ENCODE peak calls at places on chromosomes 5 and 9, in six cellular contexts. K is A549, F is upper lobe of left lung, G is GM12878, C is HepG2, J is K562. T is an unnamed sample.

GRCh38 chr5:40385544-40385943 is 294.2 kb upstream of the PTGER4 start:
- ATAC-seq in K (peak), F (peak), G (no peak), C (no peak), J (no peak), T (no peak)

GRCh38 chr5:148972958-148973357 is 89.9 kb downstream of the SH3TC2 start:
- ATAC-seq in K (peak), F (peak), G (no peak), C (no peak), J (no peak), T (peak)

GRCh38 chr9:104860280-104860679 is 67.7 kb downstream of the ABCA1 start:
- ATAC-seq in K (no peak), F (no peak), G (peak), C (no peak), J (no peak), T (no peak)

GRCh38 chr9:80650964-80651555 is 1038.3 kb downstream of the TLE1 start:
- ATAC-seq in K (no peak), F (peak), G (no peak), C (no peak), J (no peak), T (peak)

GRCh38 chr9:104073770-104074133 is 20.4 kb upstream of the SMC2 start:
- ATAC-seq in K (no peak), F (peak), G (no peak), C (no peak), J (no peak), T (no peak)

GRCh38 chr9:104905153-104905901 is 22.6 kb downstream of the ABCA1 start:
- ATAC-seq in K (no peak), F (no peak), G (no peak), C (peak), J (no peak), T (no peak)

GRCh38 chr5:51476456-51476855 is 93.2 kb downstream of the ISL1 start:
- ATAC-seq in K (no peak), F (no peak), G (no peak), C (no peak), J (no peak), T (no peak)

GRCh38 chr9:97419315-97419867 is 7.5 kb downstream of the TDRD7 start:
- ATAC-seq in K (peak), F (no peak), G (no peak), C (peak), J (no peak), T (peak)

GRCh38 chr9:2663886-2664674 is 42.5 kb downstream of the VLDLR start:
- ATAC-seq in K (no peak), F (no peak), G (no peak), C (no peak), J (no peak), T (no peak)

GRCh38 chr5:120599576-120599975 is 135.5 kb downstream of the PRR16 start:
- ATAC-seq in K (no peak), F (no peak), G (no peak), C (no peak), J (peak), T (no peak)

GRCh38 chr5:78561261-78561660 is 87.3 kb downstream of the LHFPL2 start:
- ATAC-seq in K (no peak), F (no peak), G (no peak), C (no peak), J (no peak), T (no peak)

GRCh38 chr5:133365738-133366137 is 246.6 kb downstream of the FSTL4 start:
- ATAC-seq in K (no peak), F (no peak), G (no peak), C (no peak), J (no peak), T (no peak)

GRCh38 chr5:69001605-69002004 is 92.2 kb upstream of the SLC30A5 start:
- ATAC-seq in K (peak), F (no peak), G (no peak), C (no peak), J (no peak), T (no peak)

GRCh38 chr5:145697251-145698016 is 137.7 kb downstream of the PRELID2 start:
- ATAC-seq in K (peak), F (no peak), G (peak), C (peak), J (peak), T (no peak)

GRCh38 chr9:99732715-99733114 is 89.0 kb upstream of the NR4A3 start:
- ATAC-seq in K (no peak), F (no peak), G (no peak), C (no peak), J (no peak), T (peak)

GRCh38 chr5:115978779-115979178 is 16.5 kb downstream of the LVRN start:
- ATAC-seq in K (no peak), F (no peak), G (no peak), C (no peak), J (peak), T (peak)

DNA sequence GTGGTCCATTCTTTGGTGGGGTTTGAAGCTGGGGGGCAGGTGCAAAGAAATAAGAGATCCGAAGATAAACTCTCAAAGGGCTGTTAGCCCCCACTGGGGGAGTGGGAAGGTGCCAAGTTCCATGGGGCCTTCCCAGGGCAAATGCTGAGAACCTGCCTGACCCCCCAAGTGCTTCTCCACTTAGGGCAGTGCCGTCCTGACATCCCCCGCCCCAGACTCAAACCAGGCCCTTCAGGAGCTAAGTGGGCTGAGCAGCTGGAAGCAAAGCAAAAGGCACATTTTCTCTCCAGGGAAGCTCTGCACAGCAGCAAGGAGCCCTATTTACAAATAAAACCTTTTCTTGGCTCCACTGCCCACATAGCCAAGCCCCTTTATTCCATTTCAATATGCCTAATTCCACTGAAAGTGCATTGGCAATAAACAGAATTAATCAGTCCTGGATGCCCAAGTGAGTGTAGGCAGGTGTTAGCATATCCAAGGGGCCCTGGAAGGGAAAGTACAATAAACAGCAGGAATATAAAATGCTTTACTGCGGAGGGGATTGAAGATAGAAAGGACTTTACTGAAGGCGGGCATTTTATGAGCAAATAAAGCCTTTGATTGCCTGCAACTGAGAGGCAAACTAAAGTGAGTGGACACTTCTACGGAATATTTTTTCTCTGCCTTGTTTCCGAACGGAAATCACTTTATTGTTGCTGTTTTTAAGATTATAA is 44.6 kb downstream of the WHRN start:
- ATAC-seq in K (no peak), F (no peak), G (no peak), C (no peak), J (no peak), T (no peak)
- TF ChIP-seq EP300 in K (no peak), F (no peak), G (no peak), C (no peak), J (no peak), T (no peak)

GRCh38 chr9:130962418-130963316 is 23.6 kb upstream of the FIBCD1 start:
- ATAC-seq in K (peak), F (no peak), G (no peak), C (no peak), J (peak), T (peak)

GRCh38 chr9:130957451-130958203 is 18.6 kb upstream of the FIBCD1 start:
- ATAC-seq in K (no peak), F (no peak), G (no peak), C (no peak), J (no peak), T (no peak)

GRCh38 chr9:130960522-130961378 is 21.7 kb upstream of the FIBCD1 start:
- ATAC-seq in K (no peak), F (no peak), G (no peak), C (no peak), J (no peak), T (no peak)

GRCh38 chr9:130961511-130962300 is 22.7 kb upstream of the FIBCD1 start:
- ATAC-seq in K (peak), F (no peak), G (no peak), C (no peak), J (peak), T (no peak)

DNA sequence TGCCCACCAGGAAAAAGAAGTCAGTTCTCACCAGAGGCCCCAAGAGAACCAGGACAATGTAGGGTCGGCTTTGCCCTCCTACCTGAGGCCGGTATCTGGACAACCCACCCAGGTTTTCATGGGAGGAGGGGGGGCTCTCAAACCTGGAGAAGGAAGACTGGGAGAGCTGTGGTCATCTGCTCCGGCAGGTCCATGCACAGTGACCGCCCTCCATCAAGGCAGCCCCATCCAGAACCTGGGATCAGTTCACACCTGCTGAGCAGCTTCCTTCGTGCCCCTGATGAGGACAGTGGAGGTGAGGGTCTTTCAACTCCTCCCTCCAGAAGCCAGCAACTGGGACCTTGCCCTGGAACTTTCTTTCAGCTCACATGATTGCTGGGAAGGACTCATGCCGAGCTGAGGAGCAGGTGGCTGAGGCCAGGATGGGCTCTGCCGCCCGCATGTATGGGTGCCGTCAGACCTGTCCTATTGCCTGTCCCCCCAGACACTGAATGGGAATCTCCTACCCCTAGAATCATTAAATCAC is 20.8 kb upstream of the FIBCD1 start:
- ATAC-seq in K (no peak), F (no peak), G (no peak), C (no peak), J (no peak), T (no peak)
- TF ChIP-seq EP300 in K (no peak), F (no peak), G (no peak), C (no peak), J (no peak), T (no peak)

GRCh38 chr9:72478993-72479392 is 42.4 kb upstream of the TMC1 start:
- ATAC-seq in K (no peak), F (no peak), G (no peak), C (no peak), J (no peak), T (no peak)

GRCh38 chr9:72474676-72475075 is 46.7 kb upstream of the TMC1 start:
- ATAC-seq in K (no peak), F (no peak), G (no peak), C (no peak), J (no peak), T (no peak)

GRCh38 chr9:72476100-72476499 is 45.3 kb upstream of the TMC1 start:
- ATAC-seq in K (no peak), F (no peak), G (no peak), C (no peak), J (no peak), T (no peak)

GRCh38 chr9:72477862-72478564 is 43.4 kb upstream of the TMC1 start:
- ATAC-seq in K (peak), F (peak), G (no peak), C (peak), J (peak), T (no peak)

DNA sequence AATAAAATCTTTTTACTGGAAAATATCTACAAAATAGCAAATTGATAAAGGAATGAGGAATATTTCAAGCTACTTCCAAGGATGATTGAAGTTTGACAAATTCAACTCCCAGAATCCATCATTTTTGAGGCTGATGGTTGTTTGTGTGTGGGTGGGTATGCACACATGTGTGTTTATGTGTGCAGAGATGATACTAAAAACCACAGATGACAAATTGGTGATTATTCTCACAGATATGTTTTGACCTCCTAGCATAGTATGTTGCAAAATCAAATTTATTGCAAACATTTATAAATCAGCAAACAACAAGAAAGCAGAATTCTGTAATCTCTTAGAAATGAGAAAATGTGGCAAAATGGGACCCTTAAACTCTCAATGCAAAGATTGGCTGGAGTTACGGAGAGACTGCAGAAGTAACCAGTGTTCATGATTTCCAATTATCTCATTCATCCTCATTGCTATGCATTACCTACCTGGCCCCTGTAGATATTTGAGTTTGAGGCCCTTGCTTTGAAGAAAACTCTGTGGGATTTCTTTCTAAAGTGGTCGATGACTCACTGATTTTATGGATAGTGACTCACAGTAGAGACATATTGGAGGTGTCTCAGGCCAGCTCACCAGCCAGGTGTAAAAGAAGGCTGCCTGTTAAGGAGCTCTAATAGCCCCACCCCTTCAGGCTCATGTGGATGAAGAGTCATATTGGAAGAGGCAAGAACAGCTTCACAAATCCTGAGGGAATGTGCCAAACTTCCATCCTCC is 44.6 kb upstream of the TMC1 start:
- ATAC-seq in K (peak), F (peak), G (peak), C (no peak), J (peak), T (no peak)
- TF ChIP-seq EP300 in K (peak), F (no peak), G (no peak), C (peak), J (no peak), T (no peak)

DNA sequence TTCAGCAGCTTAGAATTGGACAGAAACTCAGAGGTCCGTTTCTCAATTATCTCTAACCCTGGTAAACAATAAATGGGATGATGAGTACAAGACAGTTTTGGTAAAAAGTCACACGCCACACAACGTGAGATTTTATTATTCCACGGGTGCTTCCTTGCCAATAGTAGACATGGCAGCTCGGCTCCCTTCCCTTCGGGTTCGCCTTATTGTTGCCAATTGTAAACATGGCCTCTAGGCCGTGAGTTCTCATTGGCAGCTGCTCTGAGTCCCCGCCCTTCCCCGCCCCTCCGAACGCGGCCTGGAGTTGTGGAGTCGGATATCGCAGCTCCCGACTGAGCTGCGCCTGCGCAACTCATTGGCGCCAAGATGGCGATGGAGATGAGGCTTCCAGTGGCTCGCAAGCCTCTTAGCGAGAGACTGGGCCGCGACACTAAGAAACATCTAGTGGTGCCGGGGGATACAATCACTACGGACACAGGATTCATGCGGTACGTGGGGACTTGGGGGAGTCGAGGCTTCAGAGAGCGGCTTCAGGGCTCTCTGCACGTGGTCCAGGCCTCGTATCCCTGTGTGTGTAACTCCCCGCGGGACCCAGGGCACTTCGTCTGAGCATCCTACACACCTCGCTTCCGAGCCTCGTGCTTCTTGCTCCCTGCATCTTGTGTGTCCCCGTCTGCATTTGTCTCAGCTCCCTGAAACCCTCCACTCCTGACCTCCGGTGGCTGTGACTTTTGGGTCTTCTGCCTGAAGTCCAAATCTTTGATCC is at the start of gene EXOSC2:
- ATAC-seq in K (peak), F (peak), G (peak), C (peak), J (peak), T (peak)
- TF ChIP-seq EP300 in K (no peak), F (no peak), G (no peak), C (no peak), J (no peak), T (no peak)

DNA sequence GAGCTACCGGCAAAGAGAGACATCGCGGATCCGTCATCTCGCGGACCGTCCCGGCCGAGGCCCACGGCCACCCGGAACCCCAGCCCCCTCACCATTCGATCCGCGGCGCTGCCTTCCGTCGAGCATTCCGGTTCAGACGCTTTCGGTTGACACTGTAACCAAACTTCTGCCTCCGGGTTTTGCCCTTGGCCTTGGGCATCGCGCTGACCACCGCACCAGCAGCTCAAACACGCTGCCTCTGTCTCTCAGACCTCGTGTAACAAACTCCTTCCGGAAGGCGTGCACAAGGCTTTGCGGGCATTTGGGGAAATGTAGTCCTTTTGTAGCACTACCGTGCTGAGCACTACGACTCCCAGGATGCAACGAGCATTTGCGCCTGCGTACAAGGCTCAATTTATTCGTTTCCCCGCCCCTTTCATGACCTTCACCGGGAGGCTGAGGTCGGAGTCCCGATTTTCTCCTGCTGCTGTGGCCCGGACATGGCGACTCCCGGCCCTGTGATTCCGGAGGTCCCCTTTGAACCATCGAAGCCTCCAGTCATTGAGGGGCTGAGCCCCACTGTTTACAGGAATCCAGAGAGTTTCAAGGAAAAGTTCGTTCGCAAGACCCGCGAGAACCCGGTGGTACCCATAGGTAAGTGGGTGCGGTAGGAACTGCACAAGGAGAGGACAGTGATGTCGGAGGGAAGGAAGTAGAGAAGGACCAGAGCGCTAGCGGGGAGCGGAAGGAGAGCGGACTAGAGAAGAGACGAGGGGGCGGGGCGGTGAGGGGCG is at the start of the genes HIGD2A and NOP16:
- ATAC-seq in K (peak), F (peak), G (peak), C (peak), J (peak), T (peak)
- TF ChIP-seq EP300 in K (no peak), F (no peak), G (no peak), C (no peak), J (peak), T (no peak)